ENCODE peak calls at places on chromosomes 7 and 10, in seven cellular contexts. J is prostate gland; T is NT2/D1; P is BJ; Q is fibroblast of lung; K is GM12878; D is CD8-positive, alpha-beta T cell. F is an unnamed sample.

GRCh38 chr10:128035557-128035973 is 90.7 kb downstream of the MKI67 start:
- DNase-seq in J (peak; percentile 27), T (peak; percentile 5), P (no peak), Q (no peak), K (no peak), D (peak; percentile 56), F (peak; percentile 35)

GRCh38 chr10:9302142-9302746 is 1247.8 kb downstream of the GATA3 start:
- DNase-seq in J (peak; percentile 22), T (peak; percentile 33), P (peak; percentile 22), Q (peak; percentile 44), K (no peak), D (no peak), F (no peak)

GRCh38 chr7:88095-88926 is 104.1 kb upstream of the FAM20C start:
- DNase-seq in J (no peak), T (no peak), P (no peak), Q (no peak), K (no peak), D (no peak), F (no peak)

GRCh38 chr7:41010418-41010817 is 692.5 kb downstream of the INHBA start:
- DNase-seq in J (no peak), T (no peak), P (peak; percentile 61), Q (no peak), K (no peak), D (no peak), F (no peak)

GRCh38 chr7:142459557-142459963 is 201.7 kb upstream of the PRSS58 start:
- DNase-seq in J (peak; percentile 11), T (peak; percentile 43), P (peak; percentile 41), Q (peak; percentile 77), K (no peak), D (no peak), F (no peak)

GRCh38 chr7:28408105-28408973 is 4.0 kb upstream of the CREB5 start:
- DNase-seq in J (no peak), T (no peak), P (no peak), Q (no peak), K (no peak), D (no peak), F (no peak)

GRCh38 chr10:3531670-3532069 is 253.3 kb downstream of the KLF6 start:
- DNase-seq in J (no peak), T (no peak), P (no peak), Q (no peak), K (no peak), D (no peak), F (no peak)

GRCh38 chr10:52314822-52315552 is 906 bp downstream of the DKK1 start:
- DNase-seq in J (no peak), T (no peak), P (no peak), Q (peak; percentile 62), K (no peak), D (no peak), F (no peak)

GRCh38 chr10:70198696-70199466 is 28.6 kb upstream of the SAR1A start:
- DNase-seq in J (no peak), T (no peak), P (no peak), Q (no peak), K (no peak), D (no peak), F (no peak)

GRCh38 chr7:27921081-27921836 is 181.3 kb downstream of the TAX1BP1 start:
- DNase-seq in J (peak; percentile 66), T (peak; percentile 81), P (peak; percentile 94), Q (peak; percentile 80), K (peak; percentile 48), D (no peak), F (no peak)

GRCh38 chr7:43300121-43300520 is 187.7 kb downstream of the HECW1 start:
- DNase-seq in J (no peak), T (no peak), P (no peak), Q (no peak), K (no peak), D (no peak), F (no peak)

GRCh38 chr7:36796850-36797618 is 72.7 kb upstream of the AOAH start:
- DNase-seq in J (no peak), T (no peak), P (no peak), Q (no peak), K (no peak), D (no peak), F (no peak)

GRCh38 chr10:25017661-25018060 is 1.2 kb downstream of the THNSL1 start:
- DNase-seq in J (no peak), T (peak; percentile 1), P (no peak), Q (no peak), K (no peak), D (no peak), F (no peak)

GRCh38 chr7:46979439-46979838 is 602.5 kb downstream of the TNS3 start:
- DNase-seq in J (no peak), T (no peak), P (no peak), Q (peak; percentile 36), K (no peak), D (no peak), F (no peak)

GRCh38 chr7:30983042-30983913 is 19.5 kb downstream of the GHRHR start:
- DNase-seq in J (peak; percentile 73), T (peak; percentile 97), P (no peak), Q (peak; percentile 56), K (no peak), D (peak; percentile 70), F (peak; percentile 31)

GRCh38 chr10:11880169-11881027 is 57.2 kb downstream of the PROSER2 start:
- DNase-seq in J (no peak), T (no peak), P (no peak), Q (no peak), K (no peak), D (no peak), F (no peak)

GRCh38 chr7:30752979-30753378 is 1.0 kb downstream of the INMT start:
- DNase-seq in J (peak; percentile 26), T (no peak), P (no peak), Q (peak; percentile 38), K (no peak), D (no peak), F (no peak)

GRCh38 chr10:8050561-8051108 is 3.9 kb upstream of the GATA3 start:
- DNase-seq in J (no peak), T (no peak), P (no peak), Q (peak; percentile 43), K (no peak), D (no peak), F (no peak)

GRCh38 chr10:3996697-3997096 is 211.7 kb upstream of the KLF6 start:
- DNase-seq in J (no peak), T (no peak), P (no peak), Q (no peak), K (no peak), D (no peak), F (no peak)

GRCh38 chr7:94190599-94191061 is 186.5 kb upstream of the BET1 start:
- DNase-seq in J (no peak), T (no peak), P (peak; percentile 88), Q (peak; percentile 98), K (no peak), D (no peak), F (no peak)

GRCh38 chr7:29300649-29301048 is 106.1 kb downstream of the CHN2 start:
- DNase-seq in J (no peak), T (no peak), P (no peak), Q (peak; percentile 18), K (no peak), D (no peak), F (no peak)

GRCh38 chr10:73281097-73281496 is 28.7 kb upstream of the MRPS16 start:
- DNase-seq in J (no peak), T (no peak), P (no peak), Q (no peak), K (no peak), D (no peak), F (no peak)

GRCh38 chr10:33273295-33274002 is 61.0 kb downstream of the NRP1 start:
- DNase-seq in J (peak; percentile 90), T (no peak), P (peak; percentile 92), Q (peak; percentile 96), K (no peak), D (no peak), F (no peak)

GRCh38 chr10:95675403-95676116 is 18.2 kb downstream of the TCTN3 start:
- DNase-seq in J (no peak), T (no peak), P (no peak), Q (no peak), K (no peak), D (no peak), F (no peak)

GRCh38 chr10:30455816-30456215 is 21.8 kb downstream of the MAP3K8 start:
- DNase-seq in J (no peak), T (no peak), P (no peak), Q (no peak), K (no peak), D (no peak), F (no peak)

GRCh38 chr7:122304996-122305421 is 459 bp upstream of the FEZF1 start:
- DNase-seq in J (no peak), T (no peak), P (no peak), Q (no peak), K (no peak), D (no peak), F (no peak)

GRCh38 chr7:122305475-122306319 is 1.1 kb upstream of the FEZF1 start:
- DNase-seq in J (no peak), T (no peak), P (no peak), Q (no peak), K (no peak), D (no peak), F (no peak)

GRCh38 chr7:122303971-122304603 is 463 bp downstream of the FEZF1 start:
- DNase-seq in J (no peak), T (no peak), P (no peak), Q (no peak), K (no peak), D (no peak), F (no peak)

GRCh38 chr7:122303522-122303970 is 1.0 kb downstream of the FEZF1 start:
- DNase-seq in J (no peak), T (no peak), P (no peak), Q (no peak), K (no peak), D (no peak), F (no peak)

DNA sequence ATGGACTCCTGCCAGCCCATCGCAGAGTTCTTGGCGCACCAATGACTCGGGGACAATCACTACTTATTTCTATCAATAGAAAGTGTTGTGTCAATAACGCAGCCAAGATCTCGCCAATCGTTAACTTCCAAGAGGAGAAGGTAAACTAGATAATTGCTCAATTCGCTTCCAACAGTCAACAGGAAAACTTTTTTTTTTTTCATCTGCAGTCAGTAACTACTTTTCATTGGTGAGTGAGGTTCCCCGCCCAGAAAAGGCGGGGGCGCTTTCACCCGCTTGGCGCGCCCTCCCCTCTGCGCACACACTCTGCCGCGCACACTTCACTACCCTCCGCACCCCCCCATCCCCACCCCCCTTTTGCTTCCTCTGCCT is at the start of gene FEZF1:
- DNase-seq in J (peak; percentile 58), T (no peak), P (no peak), Q (no peak), K (no peak), D (no peak), F (no peak)
- H3K27me3 ChIP-seq in J (peaks cover 57% of the 10 kb centered on the region), T (peaks cover 100% of the 10 kb centered on the region), P (peaks cover 63% of the 10 kb centered on the region), Q (peaks cover 85% of the 10 kb centered on the region), K (peaks cover 14% of the 10 kb centered on the region), D (no peaks in the 10 kb centered on the region), F (peaks cover 20% of the 10 kb centered on the region)

GRCh38 chr7:128938524-128939074 is 872 bp downstream of the IRF5 start:
- DNase-seq in J (no peak), T (no peak), P (no peak), Q (no peak), K (no peak), D (no peak), F (no peak)
- H3K27me3 ChIP-seq in J (no peaks in the 10 kb centered on the region), T (peaks cover 58% of the 10 kb centered on the region), P (peaks cover 31% of the 10 kb centered on the region), Q (peaks cover 36% of the 10 kb centered on the region), K (no peaks in the 10 kb centered on the region), D (peaks cover 3% of the 10 kb centered on the region), F (no peaks in the 10 kb centered on the region)

GRCh38 chr7:23161502-23161901 is 20.3 kb upstream of the NUP42 start:
- DNase-seq in J (no peak), T (no peak), P (no peak), Q (no peak), K (no peak), D (no peak), F (no peak)
- H3K27me3 ChIP-seq in J (no peaks in the 10 kb centered on the region), T (no peaks in the 10 kb centered on the region), P (no peaks in the 10 kb centered on the region), Q (no peaks in the 10 kb centered on the region), K (no peaks in the 10 kb centered on the region), D (no peaks in the 10 kb centered on the region), F (no peaks in the 10 kb centered on the region)

GRCh38 chr7:16170671-16171070 is 250.7 kb downstream of the CRPPA start:
- DNase-seq in J (no peak), T (no peak), P (no peak), Q (no peak), K (no peak), D (no peak), F (no peak)
- H3K27me3 ChIP-seq in J (no peaks in the 10 kb centered on the region), T (no peaks in the 10 kb centered on the region), P (no peaks in the 10 kb centered on the region), Q (no peaks in the 10 kb centered on the region), K (no peaks in the 10 kb centered on the region), D (no peaks in the 10 kb centered on the region), F (no peaks in the 10 kb centered on the region)